ENCODE peak calls at places on chromosomes 13 and 19, in ten cellular contexts. P is PC-9; A is transverse colon; L is cardiac muscle cell; H is Peyer's patch; C is uterus; B is pancreas; I is tibial nerve; Z is CD8-positive, alpha-beta T cell; K is BJ. V is an unnamed sample.

GRCh38 chr19:1082165-1082927 is 12.8 kb downstream of the POLR2E start:
- DNase-seq in I (no peak), C (no peak), Z (peak), A (peak), L (no peak), K (no peak), P (no peak), B (peak), H (peak), V (no peak)

GRCh38 chr13:48138270-48138669 is 43.4 kb upstream of the MED4 start:
- DNase-seq in P (no peak), A (no peak), Z (no peak), L (no peak), B (no peak), K (no peak), H (no peak), I (no peak), C (no peak), V (no peak)

GRCh38 chr19:14495678-14496028 is 274 bp downstream of the GIPC1 start:
- DNase-seq in L (no peak), Z (no peak), C (no peak), A (no peak), I (no peak), B (no peak), H (no peak), K (no peak), P (no peak), V (no peak)

GRCh38 chr13:77429320-77430142 is 102.6 kb upstream of the MYCBP2 start:
- DNase-seq in B (no peak), I (no peak), H (no peak), P (no peak), C (no peak), A (no peak), Z (no peak), L (no peak), K (no peak), V (no peak)

GRCh38 chr19:44746946-44747738 is 1.4 kb upstream of the BCL3 start:
- DNase-seq in C (peak), Z (peak), A (peak), H (peak), P (peak), L (peak), I (peak), B (peak), K (peak), V (no peak)

GRCh38 chr13:20441879-20442278 is 83.8 kb downstream of the CRYL1 start:
- DNase-seq in L (peak), B (no peak), P (no peak), Z (no peak), H (no peak), K (no peak), I (no peak), C (no peak), A (no peak), V (no peak)

GRCh38 chr13:35855531-35856019 is 275.6 kb downstream of the DCLK1 start:
- DNase-seq in L (no peak), K (no peak), C (no peak), Z (no peak), A (no peak), I (no peak), P (peak), B (no peak), H (no peak), V (peak)

GRCh38 chr13:32638739-32639138 is 52.5 kb downstream of the PDS5B start:
- DNase-seq in Z (no peak), B (no peak), K (no peak), C (no peak), H (no peak), A (no peak), P (no peak), I (no peak), L (peak), V (no peak)

GRCh38 chr19:10270616-10271394 is at the start of gene ICAM1:
- DNase-seq in P (peak), K (no peak), L (peak), C (peak), H (peak), Z (peak), A (peak), B (peak), I (peak), V (peak)

GRCh38 chr19:10662384-10663251 is 8.5 kb downstream of the ILF3 start:
- DNase-seq in I (no peak), P (no peak), C (no peak), H (no peak), B (no peak), A (no peak), Z (no peak), L (peak), K (no peak), V (no peak)

GRCh38 chr19:6709549-6709948 is 10.9 kb downstream of the C3 start:
- DNase-seq in K (no peak), B (no peak), C (no peak), P (no peak), Z (no peak), H (no peak), I (no peak), A (no peak), L (no peak), V (no peak)

GRCh38 chr19:8366121-8366581 is 2.2 kb downstream of the ANGPTL4 start:
- DNase-seq in B (no peak), Z (no peak), C (no peak), K (no peak), I (no peak), H (no peak), P (no peak), A (no peak), L (peak), V (no peak)

GRCh38 chr19:676343-677105 is at the start of gene FSTL3:
- DNase-seq in L (peak), P (peak), B (no peak), I (no peak), C (peak), K (no peak), H (no peak), Z (no peak), A (no peak), V (no peak)

GRCh38 chr13:43171489-43171888 is 148.1 kb downstream of the DNAJC15 start:
- DNase-seq in L (no peak), B (no peak), Z (no peak), A (no peak), P (no peak), C (no peak), K (no peak), I (no peak), H (no peak), V (no peak)

GRCh38 chr13:24995225-24995804 is 100.6 kb upstream of the PABPC3 start:
- DNase-seq in Z (peak), I (peak), B (no peak), H (peak), L (peak), A (peak), K (peak), C (peak), P (peak), V (peak)

GRCh38 chr13:21176982-21177284 is 475 bp downstream of the MRPL57 start:
- DNase-seq in H (no peak), K (no peak), L (no peak), B (no peak), I (no peak), A (no peak), Z (no peak), C (no peak), P (no peak), V (no peak)

GRCh38 chr19:1252221-1252817 is 3.9 kb downstream of the MIDN start:
- DNase-seq in A (peak), B (no peak), Z (peak), L (peak), I (peak), H (peak), C (peak), K (peak), P (peak), V (no peak)

GRCh38 chr19:14127176-14127575 is 9.2 kb downstream of the ASF1B start:
- DNase-seq in A (no peak), Z (no peak), I (no peak), P (no peak), C (no peak), B (no peak), K (no peak), L (no peak), H (no peak), V (no peak)

GRCh38 chr19:1284979-1285736 is 515 bp upstream of the EFNA2 start:
- DNase-seq in K (no peak), Z (no peak), L (no peak), P (no peak), I (no peak), A (no peak), B (no peak), C (no peak), H (no peak), V (no peak)

GRCh38 chr13:49441846-49442245 is 2.0 kb downstream of the CAB39L start:
- DNase-seq in H (no peak), I (no peak), K (no peak), B (no peak), P (no peak), C (no peak), Z (no peak), A (no peak), L (peak), V (no peak)

GRCh38 chr19:19531951-19532805 is 3.5 kb downstream of the YJEFN3 start:
- DNase-seq in H (peak), L (peak), A (peak), B (peak), K (no peak), C (peak), Z (peak), P (peak), I (peak), V (no peak)

GRCh38 chr13:24680258-24680920 is at the start of gene ATP12A:
- DNase-seq in C (no peak), L (no peak), H (peak), K (no peak), Z (peak), I (no peak), B (peak), A (peak), P (peak), V (no peak)

GRCh38 chr19:10346509-10346908 is 7.1 kb upstream of the ICAM3 start:
- DNase-seq in B (no peak), I (no peak), C (no peak), P (no peak), H (no peak), L (peak), K (no peak), Z (no peak), A (no peak), V (no peak)

GRCh38 chr19:1849132-1849474 is 820 bp upstream of the REXO1 start:
- DNase-seq in P (no peak), C (no peak), A (no peak), I (no peak), Z (no peak), K (no peak), L (no peak), B (no peak), H (no peak), V (no peak)

GRCh38 chr19:55678121-55678671 is 3.2 kb downstream of the EPN1 start:
- DNase-seq in B (no peak), L (no peak), Z (no peak), P (no peak), A (peak), I (peak), C (no peak), K (no peak), H (peak), V (no peak)

GRCh38 chr13:33069365-33069764 is 53.1 kb downstream of the KL start:
- DNase-seq in I (no peak), B (no peak), L (no peak), P (no peak), A (no peak), H (no peak), Z (no peak), C (no peak), K (no peak), V (no peak)

GRCh38 chr19:19653597-19654147 is 9.8 kb downstream of the ATP13A1 start:
- DNase-seq in P (no peak), L (no peak), C (no peak), B (no peak), K (no peak), Z (no peak), I (no peak), A (no peak), H (no peak), V (no peak)

GRCh38 chr13:97235549-97236206 is 13.5 kb downstream of the MBNL2 start:
- DNase-seq in P (no peak), I (no peak), B (no peak), H (no peak), A (peak), Z (no peak), K (no peak), L (no peak), C (no peak), V (no peak)

GRCh38 chr13:57633950-57634828 is 2.6 kb downstream of the PCDH17 start:
- DNase-seq in P (no peak), L (no peak), B (peak), A (no peak), I (no peak), H (no peak), C (no peak), K (no peak), Z (no peak), V (no peak)

GRCh38 chr19:49682274-49682673 is 5.2 kb downstream of the PRMT1 start:
- DNase-seq in B (no peak), L (no peak), K (no peak), P (no peak), Z (no peak), A (no peak), I (no peak), H (no peak), C (no peak), V (no peak)
- H3K4me3 ChIP-seq in B (no peak), L (no peak), K (no peak), P (no peak), Z (no peak), A (no peak), I (no peak), H (no peak), C (no peak), V (no peak)

DNA sequence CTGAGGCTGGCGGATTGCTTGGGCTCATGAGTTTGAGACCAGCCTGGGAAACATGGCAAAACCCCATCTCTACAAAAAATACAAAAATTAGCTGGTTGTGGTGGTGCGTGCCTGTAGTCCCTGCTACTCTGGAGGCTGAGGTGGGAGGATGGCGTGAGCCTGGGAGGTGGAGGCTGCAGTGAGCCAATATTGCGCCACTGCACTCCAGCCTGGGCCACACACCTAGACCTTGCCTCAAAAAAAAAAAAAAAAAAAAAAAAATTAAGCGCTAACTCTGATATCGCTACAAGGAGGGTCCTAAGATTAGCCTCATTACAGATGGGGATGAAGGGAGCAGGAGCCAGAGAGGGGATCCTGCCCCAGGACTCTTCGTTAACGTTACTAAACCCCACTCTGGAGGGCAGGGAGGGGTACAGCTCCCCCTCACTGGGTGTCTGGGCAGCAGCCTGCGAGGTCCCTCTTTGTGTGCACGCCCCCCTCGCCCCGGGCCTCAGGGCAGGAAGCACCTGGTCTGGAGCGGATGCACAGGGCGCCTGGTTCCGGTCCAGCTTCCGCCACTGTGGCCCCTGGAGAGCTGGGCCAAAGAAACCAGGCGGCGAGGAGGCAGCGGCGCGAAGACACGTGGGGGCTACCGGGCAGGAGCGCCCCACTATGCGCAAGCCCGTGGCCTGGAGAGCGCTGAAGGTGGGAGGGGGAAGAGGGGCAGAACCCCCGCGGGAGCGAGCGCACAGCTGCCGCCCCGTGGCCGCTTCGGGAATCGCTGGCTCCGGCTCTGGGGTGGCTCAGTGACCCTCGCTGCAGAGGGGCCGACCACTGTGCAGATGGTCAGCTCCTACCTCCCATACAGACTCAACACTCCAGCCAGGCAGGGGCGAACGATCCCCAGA is 1.5 kb upstream of the LYL1 start:
- DNase-seq in H (peak), B (no peak), C (peak), A (peak), K (no peak), P (no peak), I (no peak), Z (peak), L (no peak), V (no peak)
- TF ChIP-seq CTCF in H (peak), B (no peak), C (peak), A (peak), K (peak), P (no peak), I (peak), Z (peak), L (peak), V (peak)

GRCh38 chr13:44974056-44974798 is 15.0 kb downstream of the NUFIP1 start:
- DNase-seq in P (no peak), H (no peak), Z (no peak), C (no peak), B (no peak), I (peak), K (no peak), A (no peak), L (peak), V (no peak)
- H3K4me3 ChIP-seq in P (no peak), H (no peak), Z (no peak), C (no peak), B (no peak), I (no peak), K (no peak), A (no peak), L (no peak), V (no peak)

GRCh38 chr13:70310720-70311119 is 202.5 kb upstream of the KLHL1 start:
- DNase-seq in L (no peak), H (no peak), I (no peak), A (peak), B (no peak), P (peak), Z (no peak), K (no peak), C (no peak), V (peak)
- TF ChIP-seq CTCF in L (no peak), H (no peak), I (peak), A (no peak), B (no peak), P (peak), Z (no peak), K (no peak), C (no peak), V (peak)

V was measured in epithelial cell of proximal tubule.